ENCODE peak calls at places on chromosome X, in five cellular contexts. H is brain microvascular endothelial cell; T is CD4-positive, alpha-beta T cell; Q is stomach; D is HL-60. V is an unnamed sample.

GRCh38 chrX:55057691-55058249 is 17.1 kb upstream of the PAGE2B start:
- DNase-seq in H (peak; percentile 57), T (peak; percentile 25), Q (no peak), D (peak; percentile 5), V (peak; percentile 46)

GRCh38 chrX:39981946-39982345 is 115.8 kb downstream of the BCOR start:
- DNase-seq in H (no peak), T (no peak), Q (no peak), D (no peak), V (no peak)

GRCh38 chrX:133985164-133986007 is at the start of gene GPC3:
- DNase-seq in H (no peak), T (peak; percentile 22), Q (peak; percentile 39), D (no peak), V (peak; percentile 2)

GRCh38 chrX:124033821-124034220 is 72.3 kb downstream of the STAG2 start:
- DNase-seq in H (peak; percentile 11), T (no peak), Q (no peak), D (no peak), V (peak; percentile 53)

GRCh38 chrX:71652405-71652804 is 14.9 kb upstream of the LOC101059915 start:
- DNase-seq in H (peak; percentile 56), T (peak; percentile 43), Q (peak; percentile 52), D (peak; percentile 51), V (peak; percentile 36)

GRCh38 chrX:40209951-40210617 is 112.3 kb upstream of the BCOR start:
- DNase-seq in H (no peak), T (no peak), Q (no peak), D (no peak), V (no peak)

GRCh38 chrX:40488299-40488698 is 92.5 kb upstream of the ATP6AP2 start:
- DNase-seq in H (no peak), T (no peak), Q (no peak), D (no peak), V (no peak)

GRCh38 chrX:23616361-23616760 is 50.9 kb upstream of the PRDX4 start:
- DNase-seq in H (peak; percentile 5), T (no peak), Q (no peak), D (no peak), V (peak; percentile 51)

GRCh38 chrX:17535229-17535628 is 160.2 kb downstream of the NHS start:
- DNase-seq in H (no peak), T (peak; percentile 12), Q (peak; percentile 28), D (peak; percentile 36), V (no peak)

GRCh38 chrX:122440832-122441231 is 743.2 kb upstream of the GRIA3 start:
- DNase-seq in H (no peak), T (no peak), Q (no peak), D (no peak), V (no peak)

GRCh38 chrX:96776966-96777365 is 92.3 kb downstream of the DIAPH2 start:
- DNase-seq in H (no peak), T (no peak), Q (no peak), D (no peak), V (peak; percentile 34)

GRCh38 chrX:19342331-19342906 is 1.3 kb upstream of the PDHA1 start:
- DNase-seq in H (peak; percentile 20), T (no peak), Q (no peak), D (peak; percentile 35), V (peak; percentile 9)

GRCh38 chrX:72330131-72330530 is 24.4 kb upstream of the CITED1 start:
- DNase-seq in H (no peak), T (no peak), Q (no peak), D (no peak), V (peak; percentile 15)

GRCh38 chrX:110142096-110142495 is 139.2 kb downstream of the TMEM164 start:
- DNase-seq in H (no peak), T (no peak), Q (no peak), D (no peak), V (no peak)

GRCh38 chrX:31213941-31214340 is 142.1 kb upstream of the FTHL17 start:
- DNase-seq in H (no peak), T (no peak), Q (no peak), D (no peak), V (peak; percentile 30)

GRCh38 chrX:155819966-155820491 is 61.1 kb upstream of the VAMP7 start:
- DNase-seq in H (peak; percentile 71), T (peak; percentile 36), Q (peak; percentile 63), D (peak; percentile 73), V (peak; percentile 88)

GRCh38 chrX:38618152-38618551 is 56.8 kb downstream of the TSPAN7 start:
- DNase-seq in H (no peak), T (no peak), Q (no peak), D (peak; percentile 26), V (no peak)

GRCh38 chrX:135572436-135572835 is 52.0 kb downstream of the INTS6L start:
- DNase-seq in H (no peak), T (no peak), Q (no peak), D (no peak), V (no peak)

GRCh38 chrX:68175569-68175968 is 257.7 kb downstream of the OPHN1 start:
- DNase-seq in H (peak; percentile 7), T (no peak), Q (no peak), D (no peak), V (peak; percentile 79)

GRCh38 chrX:134172588-134173259 is 64.3 kb upstream of the CCDC160 start:
- DNase-seq in H (no peak), T (peak; percentile 34), Q (peak; percentile 27), D (no peak), V (peak; percentile 15)

GRCh38 chrX:29187264-29187663 is 600.0 kb downstream of the IL1RAPL1 start:
- DNase-seq in H (no peak), T (no peak), Q (no peak), D (no peak), V (no peak)

GRCh38 chrX:12954981-12955380 is 19.9 kb upstream of the TMSB4X start:
- DNase-seq in H (no peak), T (no peak), Q (no peak), D (peak; percentile 85), V (no peak)

GRCh38 chrX:70219938-70220764 is 14.3 kb upstream of the AWAT1 start:
- DNase-seq in H (peak; percentile 25), T (no peak), Q (no peak), D (no peak), V (peak; percentile 73)

GRCh38 chrX:13201605-13202219 is 118.1 kb downstream of the ATXN3L start:
- DNase-seq in H (no peak), T (no peak), Q (peak; percentile 27), D (no peak), V (no peak)

GRCh38 chrX:131827935-131828334 is 195.2 kb upstream of the STK26 start:
- DNase-seq in H (peak; percentile 23), T (peak; percentile 16), Q (no peak), D (peak; percentile 63), V (no peak)

GRCh38 chrX:87896057-87896456 is 378.5 kb downstream of the KLHL4 start:
- DNase-seq in H (no peak), T (no peak), Q (no peak), D (no peak), V (no peak)

GRCh38 chrX:40172169-40172979 is 74.6 kb upstream of the BCOR start:
- DNase-seq in H (no peak), T (no peak), Q (peak; percentile 72), D (no peak), V (peak; percentile 65)

GRCh38 chrX:22081475-22082092 is 49.5 kb downstream of the PHEX start:
- DNase-seq in H (peak; percentile 40), T (peak; percentile 21), Q (peak; percentile 51), D (peak; percentile 52), V (peak; percentile 73)

GRCh38 chrX:78595901-78596502 is 63.1 kb downstream of the RTL3 start:
- DNase-seq in H (no peak), T (no peak), Q (no peak), D (no peak), V (peak; percentile 2)

GRCh38 chrX:41022579-41022978 is 62.7 kb upstream of the USP9X start:
- DNase-seq in H (no peak), T (no peak), Q (no peak), D (no peak), V (peak; percentile 39)

GRCh38 chrX:14352511-14352910 is 176.8 kb upstream of the GLRA2 start:
- DNase-seq in H (no peak), T (no peak), Q (no peak), D (no peak), V (no peak)
- H3K27me3 ChIP-seq in H (no peaks in the 10 kb centered on the region), T (no peaks in the 10 kb centered on the region), Q (no peaks in the 10 kb centered on the region), D (no peaks in the 10 kb centered on the region), V (no peaks in the 10 kb centered on the region)

DNA sequence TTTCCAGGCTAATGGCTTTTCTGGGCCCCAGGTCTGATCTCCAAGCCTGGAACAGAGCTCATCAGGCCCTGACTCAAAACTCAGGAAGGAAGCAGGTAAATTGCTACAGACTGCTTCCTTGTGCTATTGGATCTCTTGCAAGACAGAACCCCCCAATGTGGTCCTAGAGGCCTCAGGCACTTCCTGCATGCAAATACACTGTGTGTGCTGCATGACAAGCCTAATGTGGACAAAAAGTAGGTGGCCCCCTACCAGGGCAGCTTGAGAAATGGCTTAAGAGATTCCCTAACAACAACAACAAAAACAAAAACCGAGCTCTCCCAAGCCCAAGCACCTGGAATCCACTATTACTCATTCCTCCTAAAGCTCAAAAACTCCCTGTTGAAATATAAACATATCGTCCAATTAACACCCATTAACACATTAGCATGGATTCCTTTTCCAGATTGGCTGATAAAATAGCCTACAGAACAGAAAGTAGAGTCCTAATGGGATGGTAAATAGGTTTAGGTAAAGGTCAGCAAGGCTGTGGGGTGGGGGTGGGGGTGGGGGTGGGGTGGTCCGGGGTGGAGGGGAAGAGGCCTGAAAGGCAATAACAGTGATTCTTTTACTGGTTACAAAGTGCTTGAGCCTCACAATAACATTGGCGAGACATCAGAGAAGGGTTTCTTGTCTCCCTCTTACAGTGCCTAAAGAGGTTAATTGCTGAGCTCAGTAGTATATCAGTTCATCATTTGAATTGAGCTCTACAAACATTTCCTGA is 24.1 kb upstream of the FGF16 start:
- DNase-seq in H (no peak), T (no peak), Q (no peak), D (no peak), V (no peak)
- H3K27me3 ChIP-seq in H (no peaks in the 10 kb centered on the region), T (no peaks in the 10 kb centered on the region), Q (no peaks in the 10 kb centered on the region), D (no peaks in the 10 kb centered on the region), V (no peaks in the 10 kb centered on the region)

GRCh38 chrX:118823263-118824172 is at the start of gene ZCCHC12:
- DNase-seq in H (peak; percentile 37), T (peak; percentile 37), Q (peak; percentile 45), D (peak; percentile 30), V (peak; percentile 11)
- H3K27me3 ChIP-seq in H (no peaks in the 10 kb centered on the region), T (peaks cover 40% of the 10 kb centered on the region), Q (peaks cover 42% of the 10 kb centered on the region), D (peaks cover 9% of the 10 kb centered on the region), V (peaks cover 10% of the 10 kb centered on the region)

DNA sequence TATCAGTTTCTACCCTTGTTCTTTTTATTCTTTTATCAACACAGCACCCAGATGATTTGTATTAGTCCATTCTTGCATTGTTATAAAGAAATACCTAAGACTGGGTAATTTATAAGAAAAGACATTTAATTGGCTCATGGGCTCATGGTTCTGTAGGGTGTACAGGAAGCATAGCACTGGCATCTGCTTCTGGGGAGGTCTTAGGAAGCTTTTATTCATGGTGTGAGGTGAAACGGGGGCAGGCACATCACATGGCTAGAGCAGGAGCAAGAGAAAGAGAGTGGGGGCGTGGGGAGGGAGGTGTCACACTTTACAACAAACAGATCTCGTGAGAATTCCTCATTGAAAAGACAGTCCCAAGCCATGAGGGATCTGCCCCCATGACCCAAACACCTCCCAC is 285.3 kb downstream of the SMARCA1 start:
- DNase-seq in H (no peak), T (no peak), Q (no peak), D (no peak), V (peak; percentile 63)
- H3K27me3 ChIP-seq in H (no peaks in the 10 kb centered on the region), T (no peaks in the 10 kb centered on the region), Q (no peaks in the 10 kb centered on the region), D (no peaks in the 10 kb centered on the region), V (no peaks in the 10 kb centered on the region)

DNA sequence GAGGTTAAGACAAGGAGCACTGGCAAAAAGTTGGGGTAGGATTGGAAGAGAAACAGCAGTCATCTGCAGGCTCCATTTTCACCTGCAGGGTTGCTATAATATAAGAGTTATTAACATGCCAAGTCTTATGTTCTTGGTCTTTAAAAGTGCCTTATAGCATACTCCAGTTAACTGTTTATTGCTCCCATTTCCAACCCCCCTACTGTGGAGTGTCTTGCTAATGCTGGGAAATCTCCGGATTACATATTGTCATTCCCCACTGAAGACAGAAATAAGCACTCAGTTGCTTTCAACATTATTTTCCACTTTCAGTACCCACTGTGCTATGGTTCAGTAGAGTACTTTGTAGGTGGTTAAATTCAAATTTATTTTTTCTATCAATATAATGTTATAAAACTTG is 1014.3 kb downstream of the RPA4 start:
- DNase-seq in H (no peak), T (no peak), Q (no peak), D (no peak), V (no peak)
- H3K27me3 ChIP-seq in H (no peaks in the 10 kb centered on the region), T (no peaks in the 10 kb centered on the region), Q (no peaks in the 10 kb centered on the region), D (no peaks in the 10 kb centered on the region), V (no peaks in the 10 kb centered on the region)